ENCODE peak calls at places on chromosome 15, in seven cellular contexts. N is Caki2, X is lower leg skin, S is PC-9, H is fibroblast of the conjunctiva, D is left colon, G is glutamatergic neuron. A is an unnamed sample.

GRCh38 chr15:82093774-82094211 is 48.0 kb upstream of the MEX3B start:
- DNase-seq in N (peak), X (no peak), S (peak), H (peak), D (no peak), G (no peak), A (no peak)

GRCh38 chr15:68502398-68502901 is 70.5 kb upstream of the ITGA11 start:
- DNase-seq in N (no peak), X (no peak), S (no peak), H (no peak), D (no peak), G (no peak), A (no peak)

GRCh38 chr15:89790661-89791060 is 14.5 kb downstream of the MESP2 start:
- DNase-seq in N (no peak), X (no peak), S (no peak), H (no peak), D (no peak), G (no peak), A (no peak)

GRCh38 chr15:83111149-83111548 is 3.7 kb downstream of the TM6SF1 start:
- DNase-seq in N (no peak), X (no peak), S (no peak), H (no peak), D (no peak), G (no peak), A (no peak)

GRCh38 chr15:71098920-71099319 is 16.4 kb upstream of the THSD4 start:
- DNase-seq in N (no peak), X (no peak), S (no peak), H (no peak), D (no peak), G (no peak), A (no peak)

GRCh38 chr15:28967071-28967470 is 81.3 kb downstream of the APBA2 start:
- DNase-seq in N (no peak), X (no peak), S (no peak), H (no peak), D (no peak), G (no peak), A (no peak)

GRCh38 chr15:94270570-94270969 is 39.2 kb downstream of the MCTP2 start:
- DNase-seq in N (no peak), X (no peak), S (no peak), H (no peak), D (no peak), G (no peak), A (no peak)

GRCh38 chr15:81002004-81002253 is 1.2 kb downstream of the TLNRD1 start:
- DNase-seq in N (no peak), X (no peak), S (no peak), H (no peak), D (no peak), G (peak), A (no peak)

GRCh38 chr15:73680545-73680944 is 3.6 kb upstream of the CD276 start:
- DNase-seq in N (no peak), X (no peak), S (no peak), H (no peak), D (no peak), G (no peak), A (no peak)

GRCh38 chr15:53434174-53434678 is 325.2 kb downstream of the WDR72 start:
- DNase-seq in N (no peak), X (no peak), S (no peak), H (no peak), D (no peak), G (peak), A (no peak)

GRCh38 chr15:62828364-62828763 is 214.2 kb upstream of the TPM1 start:
- DNase-seq in N (peak), X (no peak), S (no peak), H (no peak), D (no peak), G (no peak), A (no peak)

GRCh38 chr15:88658972-88659931 is 20.4 kb downstream of the ISG20 start:
- DNase-seq in N (no peak), X (no peak), S (peak), H (no peak), D (no peak), G (no peak), A (no peak)

GRCh38 chr15:80384442-80384841 is 19.7 kb upstream of the ARNT2 start:
- DNase-seq in N (no peak), X (no peak), S (no peak), H (no peak), D (no peak), G (no peak), A (no peak)

GRCh38 chr15:33639968-33640367 is 328.3 kb upstream of the CHRM5 start:
- DNase-seq in N (no peak), X (no peak), S (no peak), H (no peak), D (no peak), G (peak), A (no peak)

GRCh38 chr15:77040673-77041072 is 30.2 kb downstream of the TSPAN3 start:
- DNase-seq in N (no peak), X (no peak), S (no peak), H (no peak), D (no peak), G (no peak), A (no peak)

GRCh38 chr15:49415171-49415570 is 7.9 kb upstream of the FGF7 start:
- DNase-seq in N (no peak), X (no peak), S (no peak), H (no peak), D (no peak), G (no peak), A (no peak)

GRCh38 chr15:43872416-43873020 is 45.7 kb downstream of the WDR76 start:
- DNase-seq in N (peak), X (no peak), S (peak), H (peak), D (no peak), G (peak), A (no peak)

GRCh38 chr15:79163395-79163794 is 72.8 kb upstream of the RASGRF1 start:
- DNase-seq in N (no peak), X (no peak), S (no peak), H (no peak), D (no peak), G (no peak), A (no peak)

GRCh38 chr15:39976291-39977274 is 42.7 kb downstream of the EIF2AK4 start:
- DNase-seq in N (peak), X (peak), S (no peak), H (peak), D (peak), G (peak), A (no peak)

GRCh38 chr15:58951388-58952060 is 18.0 kb upstream of the SLTM start:
- DNase-seq in N (no peak), X (no peak), S (peak), H (peak), D (no peak), G (no peak), A (no peak)

GRCh38 chr15:38069001-38069400 is 134.6 kb downstream of the TMCO5A start:
- DNase-seq in N (peak), X (peak), S (peak), H (peak), D (peak), G (no peak), A (no peak)

GRCh38 chr15:43776101-43776717 is 557 bp downstream of the ELL3 start:
- DNase-seq in N (no peak), X (no peak), S (no peak), H (no peak), D (peak), G (peak), A (no peak)

GRCh38 chr15:39627456-39628130 is 46.7 kb downstream of the THBS1 start:
- DNase-seq in N (no peak), X (no peak), S (no peak), H (no peak), D (no peak), G (no peak), A (no peak)

GRCh38 chr15:70268698-70269251 is 171.1 kb upstream of the TLE3 start:
- DNase-seq in N (peak), X (no peak), S (peak), H (no peak), D (no peak), G (no peak), A (no peak)

GRCh38 chr15:60973637-60974415 is 255.3 kb downstream of the RORA start:
- DNase-seq in N (no peak), X (no peak), S (peak), H (no peak), D (no peak), G (peak), A (no peak)

GRCh38 chr15:59516655-59517461 is 78.9 kb downstream of the FAM81A start:
- DNase-seq in N (no peak), X (no peak), S (no peak), H (no peak), D (no peak), G (no peak), A (peak)

GRCh38 chr15:70023769-70024491 is 73.8 kb downstream of the TLE3 start:
- DNase-seq in N (no peak), X (peak), S (no peak), H (peak), D (peak), G (no peak), A (no peak)

GRCh38 chr15:62618432-62618831 is 424.1 kb upstream of the TPM1 start:
- DNase-seq in N (peak), X (no peak), S (peak), H (no peak), D (no peak), G (no peak), A (no peak)

GRCh38 chr15:58454950-58455401 is 23.2 kb downstream of the LIPC start:
- DNase-seq in N (no peak), X (no peak), S (no peak), H (no peak), D (no peak), G (no peak), A (no peak)

GRCh38 chr15:42364529-42364928 is 5.2 kb downstream of the CAPN3 start:
- DNase-seq in N (no peak), X (no peak), S (no peak), H (no peak), D (no peak), G (no peak), A (no peak)

GRCh38 chr15:93708721-93709120 is 522.6 kb upstream of the MCTP2 start:
- DNase-seq in N (no peak), X (no peak), S (no peak), H (no peak), D (no peak), G (no peak), A (no peak)

GRCh38 chr15:60744826-60745225 is 265.9 kb upstream of the ICE2 start:
- DNase-seq in N (no peak), X (no peak), S (no peak), H (no peak), D (no peak), G (no peak), A (no peak)

GRCh38 chr15:34364041-34364440 is 3.0 kb downstream of the LPCAT4 start:
- DNase-seq in N (no peak), X (no peak), S (no peak), H (no peak), D (no peak), G (no peak), A (no peak)

GRCh38 chr15:62742409-62743171 is 300.0 kb upstream of the TPM1 start:
- DNase-seq in N (peak), X (peak), S (peak), H (peak), D (peak), G (peak), A (no peak)

GRCh38 chr15:38275951-38276350 is 23.3 kb downstream of the SPRED1 start:
- DNase-seq in N (no peak), X (no peak), S (no peak), H (peak), D (no peak), G (no peak), A (no peak)

GRCh38 chr15:74873756-74874424 is 725 bp upstream of the SCAMP2 start:
- DNase-seq in N (no peak), X (no peak), S (no peak), H (no peak), D (no peak), G (no peak), A (no peak)